ENCODE peak calls at places on chromosomes 11 and 22, in ten cellular contexts. One of them, this sample, is unnamed.

GRCh38 chr22:36160499-36160942 is at the start of gene APOL3:
- DNase-seq in spleen: peak
- DNase-seq in fibroblast of lung: peak
- DNase-seq in GM12878: peak
- DNase-seq in lower lobe of right lung: peak
- DNase-seq in transverse colon: peak
- DNase-seq in GM12865: peak
- DNase-seq in pancreas: no peak
- DNase-seq in OCI-LY7: peak
- DNase-seq in NB4: no peak
- DNase-seq in this sample: peak

GRCh38 chr11:100776212-100776896 is 89.3 kb downstream of the ARHGAP42 start:
- DNase-seq in transverse colon: no peak
- DNase-seq in OCI-LY7: no peak
- DNase-seq in spleen: no peak
- DNase-seq in NB4: no peak
- DNase-seq in lower lobe of right lung: no peak
- DNase-seq in GM12878: no peak
- DNase-seq in pancreas: no peak
- DNase-seq in fibroblast of lung: peak
- DNase-seq in GM12865: no peak
- DNase-seq in this sample: no peak

GRCh38 chr22:21069375-21069774 is 23.6 kb downstream of the LRRC74B start:
- DNase-seq in fibroblast of lung: no peak
- DNase-seq in GM12865: no peak
- DNase-seq in GM12878: no peak
- DNase-seq in pancreas: no peak
- DNase-seq in NB4: no peak
- DNase-seq in OCI-LY7: no peak
- DNase-seq in lower lobe of right lung: no peak
- DNase-seq in spleen: no peak
- DNase-seq in transverse colon: no peak
- DNase-seq in this sample: no peak

GRCh38 chr11:31808721-31809542 is 2.2 kb downstream of the PAX6 start:
- DNase-seq in lower lobe of right lung: no peak
- DNase-seq in NB4: no peak
- DNase-seq in GM12878: no peak
- DNase-seq in pancreas: no peak
- DNase-seq in transverse colon: no peak
- DNase-seq in OCI-LY7: no peak
- DNase-seq in fibroblast of lung: peak
- DNase-seq in spleen: no peak
- DNase-seq in GM12865: no peak
- DNase-seq in this sample: no peak

GRCh38 chr11:27403195-27403594 is 40.2 kb upstream of the CCDC34 start:
- DNase-seq in NB4: no peak
- DNase-seq in GM12865: no peak
- DNase-seq in pancreas: no peak
- DNase-seq in OCI-LY7: no peak
- DNase-seq in fibroblast of lung: no peak
- DNase-seq in GM12878: no peak
- DNase-seq in spleen: no peak
- DNase-seq in transverse colon: no peak
- DNase-seq in lower lobe of right lung: no peak
- DNase-seq in this sample: no peak

GRCh38 chr11:64770120-64770519 is 8.2 kb downstream of the SF1 start:
- DNase-seq in OCI-LY7: no peak
- DNase-seq in GM12865: no peak
- DNase-seq in pancreas: no peak
- DNase-seq in lower lobe of right lung: no peak
- DNase-seq in fibroblast of lung: no peak
- DNase-seq in GM12878: no peak
- DNase-seq in spleen: peak
- DNase-seq in transverse colon: no peak
- DNase-seq in NB4: no peak
- DNase-seq in this sample: no peak

GRCh38 chr11:66172146-66172545 is 96.3 kb upstream of the RAB1B start:
- DNase-seq in NB4: no peak
- DNase-seq in transverse colon: no peak
- DNase-seq in fibroblast of lung: peak
- DNase-seq in GM12865: no peak
- DNase-seq in lower lobe of right lung: no peak
- DNase-seq in pancreas: no peak
- DNase-seq in OCI-LY7: no peak
- DNase-seq in spleen: no peak
- DNase-seq in GM12878: no peak
- DNase-seq in this sample: no peak

GRCh38 chr11:36019722-36020121 is 75.9 kb downstream of the LDLRAD3 start:
- DNase-seq in NB4: no peak
- DNase-seq in fibroblast of lung: no peak
- DNase-seq in pancreas: no peak
- DNase-seq in transverse colon: no peak
- DNase-seq in OCI-LY7: no peak
- DNase-seq in GM12865: no peak
- DNase-seq in lower lobe of right lung: no peak
- DNase-seq in spleen: no peak
- DNase-seq in GM12878: no peak
- DNase-seq in this sample: peak

GRCh38 chr11:14967581-14968214 is 4.5 kb downstream of the CALCA start:
- DNase-seq in fibroblast of lung: no peak
- DNase-seq in NB4: no peak
- DNase-seq in GM12865: no peak
- DNase-seq in OCI-LY7: no peak
- DNase-seq in pancreas: no peak
- DNase-seq in lower lobe of right lung: no peak
- DNase-seq in transverse colon: no peak
- DNase-seq in GM12878: no peak
- DNase-seq in spleen: no peak
- DNase-seq in this sample: no peak

GRCh38 chr11:60658409-60658808 is 41.0 kb upstream of the MS4A8 start:
- DNase-seq in GM12865: no peak
- DNase-seq in spleen: no peak
- DNase-seq in lower lobe of right lung: no peak
- DNase-seq in transverse colon: no peak
- DNase-seq in pancreas: peak
- DNase-seq in OCI-LY7: no peak
- DNase-seq in NB4: no peak
- DNase-seq in GM12878: no peak
- DNase-seq in fibroblast of lung: no peak
- DNase-seq in this sample: no peak

GRCh38 chr22:49574861-49575702 is 252.6 kb downstream of the BRD1 start:
- DNase-seq in spleen: peak
- DNase-seq in pancreas: no peak
- DNase-seq in fibroblast of lung: no peak
- DNase-seq in GM12878: no peak
- DNase-seq in lower lobe of right lung: peak
- DNase-seq in GM12865: no peak
- DNase-seq in OCI-LY7: no peak
- DNase-seq in NB4: no peak
- DNase-seq in transverse colon: peak
- DNase-seq in this sample: no peak

GRCh38 chr11:94125408-94126120 is 3.1 kb upstream of the PANX1 start:
- DNase-seq in NB4: no peak
- DNase-seq in lower lobe of right lung: no peak
- DNase-seq in GM12865: no peak
- DNase-seq in transverse colon: no peak
- DNase-seq in OCI-LY7: peak
- DNase-seq in fibroblast of lung: no peak
- DNase-seq in GM12878: no peak
- DNase-seq in spleen: no peak
- DNase-seq in pancreas: no peak
- DNase-seq in this sample: no peak

GRCh38 chr11:120123946-120124345 is 14.0 kb downstream of the TRIM29 start:
- DNase-seq in lower lobe of right lung: no peak
- DNase-seq in spleen: no peak
- DNase-seq in NB4: no peak
- DNase-seq in GM12865: no peak
- DNase-seq in OCI-LY7: no peak
- DNase-seq in pancreas: no peak
- DNase-seq in transverse colon: peak
- DNase-seq in GM12878: no peak
- DNase-seq in fibroblast of lung: no peak
- DNase-seq in this sample: no peak

GRCh38 chr11:126115820-126116319 is 53.2 kb upstream of the CDON start:
- DNase-seq in GM12865: no peak
- DNase-seq in pancreas: peak
- DNase-seq in OCI-LY7: no peak
- DNase-seq in spleen: peak
- DNase-seq in GM12878: no peak
- DNase-seq in lower lobe of right lung: peak
- DNase-seq in fibroblast of lung: peak
- DNase-seq in NB4: no peak
- DNase-seq in transverse colon: peak
- DNase-seq in this sample: peak
- TF ChIP-seq CTCF in GM12865: no peak
- TF ChIP-seq CTCF in pancreas: no peak
- TF ChIP-seq CTCF in OCI-LY7: no peak
- TF ChIP-seq CTCF in spleen: no peak
- TF ChIP-seq CTCF in GM12878: no peak
- TF ChIP-seq CTCF in lower lobe of right lung: peak
- TF ChIP-seq CTCF in fibroblast of lung: peak
- TF ChIP-seq CTCF in NB4: no peak
- TF ChIP-seq CTCF in transverse colon: no peak
- TF ChIP-seq CTCF in this sample: peak

GRCh38 chr22:23520875-23521441 is 59.1 kb downstream of the IGLL1 start:
- DNase-seq in fibroblast of lung: peak
- DNase-seq in transverse colon: no peak
- DNase-seq in GM12865: no peak
- DNase-seq in GM12878: no peak
- DNase-seq in OCI-LY7: no peak
- DNase-seq in pancreas: no peak
- DNase-seq in NB4: no peak
- DNase-seq in spleen: peak
- DNase-seq in lower lobe of right lung: peak
- DNase-seq in this sample: no peak
- H3K4me3 ChIP-seq in fibroblast of lung: peak
- H3K4me3 ChIP-seq in transverse colon: no peak
- H3K4me3 ChIP-seq in GM12865: peak
- H3K4me3 ChIP-seq in GM12878: peak
- H3K4me3 ChIP-seq in OCI-LY7: no peak
- H3K4me3 ChIP-seq in pancreas: no peak
- H3K4me3 ChIP-seq in NB4: no peak
- H3K4me3 ChIP-seq in spleen: peak
- H3K4me3 ChIP-seq in lower lobe of right lung: peak
- H3K4me3 ChIP-seq in this sample: peak

DNA sequence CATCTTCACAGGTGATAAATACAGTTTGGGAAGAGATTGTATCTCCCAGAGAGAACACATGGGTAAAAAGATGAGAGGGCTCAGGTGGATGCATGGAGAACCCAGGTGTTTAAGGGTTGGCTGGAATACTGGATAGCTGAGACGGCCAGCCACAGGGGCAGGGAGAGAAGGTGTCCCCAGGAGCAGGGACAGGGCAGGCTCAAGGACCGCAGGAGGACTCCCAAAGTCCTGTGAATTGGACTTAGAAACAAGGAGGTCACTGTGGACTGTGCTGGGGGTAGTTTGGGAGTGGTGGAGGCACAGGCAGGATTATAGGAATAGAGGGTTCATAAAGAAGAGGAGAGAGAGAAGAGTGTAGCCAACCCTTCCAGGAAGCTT is 103.8 kb upstream of the PARVA start:
- DNase-seq in spleen: no peak
- DNase-seq in transverse colon: no peak
- DNase-seq in NB4: no peak
- DNase-seq in GM12865: no peak
- DNase-seq in fibroblast of lung: no peak
- DNase-seq in lower lobe of right lung: no peak
- DNase-seq in GM12878: no peak
- DNase-seq in pancreas: peak
- DNase-seq in OCI-LY7: no peak
- DNase-seq in this sample: no peak
- TF ChIP-seq CTCF in spleen: no peak
- TF ChIP-seq CTCF in transverse colon: no peak
- TF ChIP-seq CTCF in NB4: no peak
- TF ChIP-seq CTCF in GM12865: no peak
- TF ChIP-seq CTCF in fibroblast of lung: no peak
- TF ChIP-seq CTCF in lower lobe of right lung: no peak
- TF ChIP-seq CTCF in GM12878: no peak
- TF ChIP-seq CTCF in pancreas: no peak
- TF ChIP-seq CTCF in OCI-LY7: no peak
- TF ChIP-seq CTCF in this sample: no peak

GRCh38 chr11:134260503-134260902 is 7.1 kb downstream of the ACAD8 start:
- DNase-seq in lower lobe of right lung: no peak
- DNase-seq in fibroblast of lung: no peak
- DNase-seq in OCI-LY7: peak
- DNase-seq in GM12865: no peak
- DNase-seq in transverse colon: no peak
- DNase-seq in GM12878: no peak
- DNase-seq in pancreas: no peak
- DNase-seq in NB4: peak
- DNase-seq in spleen: no peak
- DNase-seq in this sample: no peak

GRCh38 chr11:134257101-134257500 is 3.7 kb downstream of the ACAD8 start:
- DNase-seq in GM12865: no peak
- DNase-seq in OCI-LY7: no peak
- DNase-seq in lower lobe of right lung: no peak
- DNase-seq in transverse colon: no peak
- DNase-seq in pancreas: no peak
- DNase-seq in GM12878: no peak
- DNase-seq in NB4: no peak
- DNase-seq in spleen: no peak
- DNase-seq in fibroblast of lung: no peak
- DNase-seq in this sample: no peak

GRCh38 chr11:134261626-134262488 is 8.5 kb downstream of the ACAD8 start:
- DNase-seq in spleen: no peak
- DNase-seq in transverse colon: no peak
- DNase-seq in fibroblast of lung: no peak
- DNase-seq in NB4: peak
- DNase-seq in pancreas: no peak
- DNase-seq in lower lobe of right lung: no peak
- DNase-seq in GM12865: peak
- DNase-seq in OCI-LY7: peak
- DNase-seq in GM12878: no peak
- DNase-seq in this sample: no peak

GRCh38 chr11:134258577-134258976 is 5.2 kb downstream of the ACAD8 start:
- DNase-seq in spleen: no peak
- DNase-seq in OCI-LY7: no peak
- DNase-seq in GM12878: no peak
- DNase-seq in GM12865: no peak
- DNase-seq in pancreas: no peak
- DNase-seq in transverse colon: no peak
- DNase-seq in NB4: no peak
- DNase-seq in lower lobe of right lung: no peak
- DNase-seq in fibroblast of lung: no peak
- DNase-seq in this sample: no peak

DNA sequence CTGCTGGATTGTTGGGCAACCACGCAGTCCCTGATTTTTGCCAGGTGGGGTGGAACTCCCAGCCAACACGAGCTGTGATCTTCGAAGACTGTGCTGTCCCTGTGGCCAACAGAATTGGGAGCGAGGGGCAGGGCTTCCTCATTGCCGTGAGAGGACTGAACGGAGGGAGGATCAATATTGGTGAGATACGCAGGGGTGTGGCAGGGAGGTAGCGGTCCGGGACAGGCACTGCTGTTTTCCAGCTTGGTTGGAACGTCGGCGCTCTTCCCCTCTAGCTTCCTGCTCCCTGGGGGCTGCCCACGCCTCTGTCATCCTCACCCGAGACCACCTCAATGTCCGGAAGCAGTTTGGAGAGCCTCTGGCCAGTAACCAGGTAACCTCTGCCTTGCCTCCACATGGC is 7.6 kb downstream of the ACAD8 start:
- DNase-seq in pancreas: no peak
- DNase-seq in transverse colon: no peak
- DNase-seq in GM12878: no peak
- DNase-seq in OCI-LY7: no peak
- DNase-seq in spleen: no peak
- DNase-seq in fibroblast of lung: no peak
- DNase-seq in lower lobe of right lung: no peak
- DNase-seq in GM12865: no peak
- DNase-seq in NB4: no peak
- DNase-seq in this sample: no peak
- H3K4me3 ChIP-seq in pancreas: no peak
- H3K4me3 ChIP-seq in transverse colon: no peak
- H3K4me3 ChIP-seq in GM12878: no peak
- H3K4me3 ChIP-seq in OCI-LY7: no peak
- H3K4me3 ChIP-seq in spleen: no peak
- H3K4me3 ChIP-seq in fibroblast of lung: no peak
- H3K4me3 ChIP-seq in lower lobe of right lung: no peak
- H3K4me3 ChIP-seq in GM12865: no peak
- H3K4me3 ChIP-seq in NB4: no peak
- H3K4me3 ChIP-seq in this sample: no peak

This sample was measured in gastrocnemius medialis.